ENCODE peak calls at places on chromosomes 5 and 9, in six cellular contexts. N, E, J, Z, Y and H are unnamed samples. For H3K4me1, the result is how much of the 10 kb centered on the place peaks cover.

GRCh38 chr5:60517094-60517694 is 182.8 kb downstream of the DEPDC1B start:
- DNase-seq in N (no peak), E (no peak), J (no peak), Z (no peak), Y (no peak), H (no peak)

GRCh38 chr9:136619742-136620440 is 42.8 kb upstream of the EGFL7 start:
- DNase-seq in N (no peak), E (peak), J (peak), Z (peak), Y (no peak), H (no peak)

GRCh38 chr5:10563132-10563939 is 534 bp upstream of the ANKRD33B start:
- DNase-seq in N (no peak), E (peak), J (peak), Z (no peak), Y (no peak), H (no peak)

GRCh38 chr9:18568969-18569368 is 95.0 kb downstream of the ADAMTSL1 start:
- DNase-seq in N (no peak), E (no peak), J (no peak), Z (no peak), Y (no peak), H (no peak)

GRCh38 chr9:137376386-137376785 is 46.6 kb downstream of the EXD3 start:
- DNase-seq in N (no peak), E (no peak), J (no peak), Z (no peak), Y (no peak), H (no peak)

GRCh38 chr9:123933401-123933800 is 3.5 kb upstream of the DENND1A start:
- DNase-seq in N (no peak), E (no peak), J (no peak), Z (no peak), Y (peak), H (no peak)

GRCh38 chr5:91302335-91302734 is 80.8 kb downstream of the ARRDC3 start:
- DNase-seq in N (no peak), E (no peak), J (no peak), Z (no peak), Y (no peak), H (no peak)

GRCh38 chr5:6757414-6757969 is 44.3 kb downstream of the TENT4A start:
- DNase-seq in N (no peak), E (no peak), J (no peak), Z (no peak), Y (no peak), H (no peak)

GRCh38 chr5:140224658-140225057 is 49.7 kb downstream of the CYSTM1 start:
- DNase-seq in N (no peak), E (no peak), J (no peak), Z (no peak), Y (no peak), H (no peak)

GRCh38 chr9:77678136-77678535 is 30.0 kb upstream of the GNA14 start:
- DNase-seq in N (no peak), E (no peak), J (no peak), Z (no peak), Y (no peak), H (no peak)

GRCh38 chr5:95375591-95375990 is 15.6 kb upstream of the FAM81B start:
- DNase-seq in N (no peak), E (no peak), J (no peak), Z (no peak), Y (no peak), H (no peak)

GRCh38 chr5:34998058-34998789 is 49.5 kb downstream of the AGXT2 start:
- DNase-seq in N (no peak), E (no peak), J (no peak), Z (no peak), Y (no peak), H (no peak)

GRCh38 chr5:8097146-8097545 is 228.2 kb downstream of the MTRR start:
- DNase-seq in N (no peak), E (no peak), J (no peak), Z (no peak), Y (no peak), H (no peak)

GRCh38 chr9:127223810-127224177 is 40.8 kb upstream of the GARNL3 start:
- DNase-seq in N (no peak), E (no peak), J (peak), Z (no peak), Y (no peak), H (no peak)
- H3K27ac ChIP-seq in N (peak), E (peak), J (no peak), Z (peak), Y (no peak), H (peak)

GRCh38 chr9:33120620-33121019 is 44.1 kb upstream of the SMU1 start:
- DNase-seq in N (no peak), E (no peak), J (no peak), Z (no peak), Y (no peak), H (no peak)
- H3K4me1 ChIP-seq in N (under half), E (under half), J (under half), Z (under half), Y (under half), H (under half)

GRCh38 chr5:166566725-166567124 is 1724.7 kb upstream of the WWC1 start:
- DNase-seq in N (no peak), E (no peak), J (no peak), Z (no peak), Y (no peak), H (no peak)
- H3K27ac ChIP-seq in N (no peak), E (no peak), J (no peak), Z (no peak), Y (no peak), H (no peak)

DNA sequence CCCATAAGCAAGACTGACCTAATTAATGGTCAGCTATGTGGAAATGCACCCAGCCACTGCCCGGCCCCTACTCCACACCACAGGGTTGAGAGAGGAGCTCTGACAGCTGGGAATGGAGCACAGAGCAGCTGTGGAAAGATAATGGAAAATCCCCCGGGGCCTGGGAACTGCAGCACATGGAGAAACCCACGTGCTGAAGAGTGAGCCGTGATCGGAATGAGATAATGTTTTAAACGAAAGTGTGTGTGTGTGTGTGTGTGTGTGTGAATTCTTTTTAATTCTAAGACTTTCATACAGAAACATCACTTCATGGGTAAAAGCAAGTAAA is 13.1 kb upstream of the SLC12A7 start:
- DNase-seq in N (no peak), E (no peak), J (peak), Z (peak), Y (no peak), H (no peak)
- H3K4me1 ChIP-seq in N (under half), E (under half), J (under half), Z (under half), Y (under half), H (under half)